ENCODE peak calls at places on chromosome 22, in seven cellular contexts. Z is fibroblast of pulmonary artery, L is ovary, D is astrocyte of the cerebellum, K is sigmoid colon, W is pancreas, H is WTC11. M is an unnamed sample.

GRCh38 chr22:46355369-46355995 is 20.0 kb downstream of the TRMU start:
- DNase-seq in L (peak; percentile 60), D (peak; percentile 42), W (peak; percentile 89), Z (peak; percentile 69), H (peak; percentile 92), K (no peak), M (peak; percentile 68)

GRCh38 chr22:40335358-40335757 is 10.9 kb upstream of the ADSL start:
- DNase-seq in D (no peak), H (no peak), W (no peak), Z (no peak), K (no peak), L (no peak), M (no peak)

GRCh38 chr22:33049125-33049729 is 9.0 kb downstream of the SYN3 start:
- DNase-seq in K (peak; percentile 87), L (peak; percentile 66), W (peak; percentile 77), Z (peak; percentile 83), H (peak; percentile 83), D (peak; percentile 45), M (peak; percentile 75)

GRCh38 chr22:46731246-46732040 is 6.6 kb downstream of the CERK start:
- DNase-seq in D (no peak), H (peak; percentile 52), Z (no peak), L (no peak), K (no peak), W (peak; percentile 90), M (peak; percentile 62)

GRCh38 chr22:46801826-46802607 is 39.6 kb downstream of the TBC1D22A start:
- DNase-seq in H (no peak), D (no peak), Z (no peak), W (peak; percentile 27), K (peak; percentile 39), L (no peak), M (no peak)

GRCh38 chr22:22884888-22885840 is 2.5 kb upstream of the IGLL5 start:
- DNase-seq in K (no peak), Z (no peak), W (no peak), L (no peak), D (no peak), H (no peak), M (no peak)

GRCh38 chr22:24450600-24450999 is 23.2 kb downstream of the ADORA2A start:
- DNase-seq in L (no peak), W (no peak), D (no peak), K (no peak), H (no peak), Z (no peak), M (no peak)

GRCh38 chr22:26674211-26675190 is 17.1 kb downstream of the MIAT start:
- DNase-seq in W (no peak), Z (no peak), K (no peak), D (no peak), L (no peak), H (no peak), M (no peak)

GRCh38 chr22:46830001-46830715 is 67.7 kb downstream of the TBC1D22A start:
- DNase-seq in L (no peak), D (peak; percentile 60), H (no peak), Z (peak; percentile 55), K (peak; percentile 82), W (no peak), M (peak; percentile 55)

GRCh38 chr22:29314537-29315285 is 786 bp downstream of the RASL10A start:
- DNase-seq in Z (no peak), D (no peak), W (peak; percentile 61), H (no peak), K (no peak), L (no peak), M (no peak)

GRCh38 chr22:22720201-22720723 is 75.8 kb downstream of the GGTLC2 start:
- DNase-seq in Z (peak; percentile 74), L (no peak), W (no peak), K (no peak), H (peak; percentile 75), D (no peak), M (peak; percentile 69)

GRCh38 chr22:26751217-26751616 is 93.8 kb downstream of the MIAT start:
- DNase-seq in L (no peak), K (no peak), Z (peak; percentile 71), W (no peak), D (no peak), H (peak; percentile 79), M (no peak)

GRCh38 chr22:41367039-41367679 is 14.6 kb upstream of the TEF start:
- DNase-seq in Z (peak; percentile 98), W (peak; percentile 100), L (peak; percentile 99), H (peak; percentile 42), K (peak; percentile 99), D (peak; percentile 80), M (peak; percentile 93)

GRCh38 chr22:46801331-46801811 is 38.9 kb downstream of the TBC1D22A start:
- DNase-seq in W (peak; percentile 48), D (no peak), H (no peak), Z (no peak), K (peak; percentile 37), L (no peak), M (no peak)

GRCh38 chr22:30195245-30196140 is 51.1 kb downstream of the LIF start:
- DNase-seq in K (no peak), H (no peak), W (no peak), D (no peak), Z (peak; percentile 36), L (no peak), M (no peak)

GRCh38 chr22:19816372-19817119 is 38.1 kb downstream of the GNB1L start:
- DNase-seq in Z (no peak), H (no peak), K (no peak), D (no peak), W (no peak), L (no peak), M (no peak)

GRCh38 chr22:29267462-29267857 is 321 bp downstream of the RHBDD3 start:
- DNase-seq in L (no peak), W (no peak), D (no peak), Z (no peak), K (no peak), H (no peak), M (no peak)

GRCh38 chr22:42062506-42063190 is 8.0 kb downstream of the NAGA start:
- DNase-seq in Z (no peak), K (no peak), H (no peak), D (no peak), W (peak; percentile 34), L (no peak), M (no peak)

GRCh38 chr22:19086417-19086816 is 35.8 kb downstream of the DGCR2 start:
- DNase-seq in D (no peak), Z (no peak), K (peak; percentile 21), L (no peak), W (no peak), H (no peak), M (no peak)

GRCh38 chr22:19109198-19110063 is 12.8 kb downstream of the DGCR2 start:
- DNase-seq in D (no peak), H (no peak), K (no peak), Z (peak; percentile 90), W (peak; percentile 41), L (no peak), M (peak; percentile 89)

GRCh38 chr22:41479671-41480396 is 10.9 kb downstream of the ACO2 start:
- DNase-seq in D (peak; percentile 92), K (no peak), Z (peak; percentile 56), L (no peak), W (no peak), H (peak; percentile 15), M (peak; percentile 12)

GRCh38 chr22:24023204-24023789 is 12.2 kb downstream of the CABIN1 start:
- DNase-seq in L (no peak), K (no peak), W (no peak), H (no peak), Z (no peak), D (no peak), M (no peak)

GRCh38 chr22:22870577-22871398 is 16.8 kb upstream of the IGLL5 start:
- DNase-seq in W (no peak), D (no peak), Z (no peak), L (no peak), K (no peak), H (no peak), M (no peak)

GRCh38 chr22:30185129-30185528 is 61.4 kb downstream of the LIF start:
- DNase-seq in L (no peak), H (no peak), W (no peak), D (no peak), Z (no peak), K (no peak), M (no peak)

DNA sequence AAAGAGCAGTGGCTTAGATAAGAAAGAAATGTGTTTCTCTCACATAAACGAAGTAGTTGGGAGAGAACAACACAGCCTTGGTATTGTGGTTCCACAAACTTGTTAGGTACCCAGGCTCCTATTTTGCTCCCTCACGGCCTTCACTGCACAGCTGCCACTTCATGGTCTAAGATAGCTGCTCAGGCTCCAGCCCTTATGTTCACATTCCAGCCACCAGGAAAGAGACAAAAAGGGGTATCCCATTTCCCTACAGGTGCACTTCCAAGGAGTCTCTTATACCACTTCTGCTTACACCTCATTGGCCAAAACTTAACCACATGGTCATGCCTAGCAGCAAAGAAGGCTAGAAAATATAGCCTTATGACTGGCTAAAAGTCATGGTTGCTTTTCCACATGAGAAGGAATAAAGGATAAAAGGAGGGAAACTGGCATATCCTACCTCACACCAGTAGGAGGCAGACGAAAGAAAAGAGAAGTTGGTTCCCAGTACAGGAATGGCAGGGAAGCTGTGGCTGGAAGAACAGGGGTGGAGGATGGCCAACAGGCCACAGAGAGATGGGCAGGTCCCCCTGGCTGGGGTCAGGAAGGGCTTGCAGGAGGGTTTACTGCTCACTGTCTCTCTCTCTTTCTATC is 5.4 kb upstream of the HDHD5 start:
- DNase-seq in L (no peak), D (no peak), K (no peak), H (peak; percentile 21), W (no peak), Z (no peak), M (no peak)
- TF ChIP-seq CTCF in L (no peak), D (peak; percentile 31), K (no peak), H (peak; percentile 44), W (no peak), Z (peak; percentile 15), M (peak; percentile 22)

GRCh38 chr22:36193171-36193570 is 8.4 kb downstream of the APOL4 start:
- DNase-seq in H (no peak), K (no peak), L (no peak), D (no peak), Z (no peak), W (no peak), M (no peak)
- TF ChIP-seq CTCF in H (no peak), K (no peak), L (no peak), D (no peak), Z (no peak), W (no peak), M (no peak)

GRCh38 chr22:47997052-47997568 is 1234.7 kb downstream of the TBC1D22A start:
- DNase-seq in H (no peak), Z (no peak), W (no peak), L (no peak), K (no peak), D (no peak), M (no peak)
- TF ChIP-seq CTCF in H (no peak), Z (no peak), W (no peak), L (no peak), K (no peak), D (no peak), M (no peak)

GRCh38 chr22:49923445-49923844 is 5.0 kb downstream of the CRELD2 start:
- DNase-seq in W (no peak), Z (no peak), H (no peak), D (no peak), K (no peak), L (no peak), M (no peak)
- TF ChIP-seq CTCF in W (no peak), Z (peak; percentile 7), H (no peak), D (peak; percentile 9), K (no peak), L (no peak), M (peak; percentile 13)

DNA sequence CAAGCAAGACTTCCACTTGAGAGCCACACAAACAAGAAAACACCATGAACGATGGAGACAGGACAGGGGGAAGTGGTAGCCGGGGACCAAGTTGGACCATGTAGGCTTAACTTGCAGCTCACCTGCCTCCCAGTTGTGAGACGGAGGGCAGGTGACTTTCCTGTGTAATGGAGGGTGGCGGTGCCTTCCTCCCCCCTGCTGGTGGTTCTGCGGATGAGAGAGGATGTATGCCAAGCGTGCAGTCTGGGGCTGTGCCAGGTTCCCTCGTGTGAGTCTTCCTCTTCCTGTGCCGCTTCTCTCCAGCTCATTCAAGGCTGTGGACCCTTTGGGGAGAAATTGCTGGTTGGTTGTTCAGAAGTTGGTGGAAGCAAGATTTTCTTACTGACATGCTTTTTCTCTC is 35.1 kb downstream of the MPPED1 start:
- DNase-seq in K (no peak), W (no peak), D (no peak), L (no peak), H (no peak), Z (no peak), M (peak; percentile 20)
- TF ChIP-seq CTCF in K (no peak), W (no peak), D (no peak), L (no peak), H (no peak), Z (no peak), M (no peak)

M was measured in MCF 10A.